ENCODE peak calls at places on chromosomes 12 and 14, in five cellular contexts. One of them, this sample, is unnamed.

GRCh38 chr12:56839489-56840442 is 76.6 kb downstream of the HSD17B6 start:
- DNase-seq in RKO: peak
- DNase-seq in CD4-positive, alpha-beta T cell: peak
- DNase-seq in GM04504: no peak
- DNase-seq in stomach: peak
- DNase-seq in this sample: no peak

GRCh38 chr14:50340045-50340444 is 27.9 kb downstream of the DMAC2L start:
- DNase-seq in RKO: no peak
- DNase-seq in CD4-positive, alpha-beta T cell: no peak
- DNase-seq in GM04504: no peak
- DNase-seq in stomach: no peak
- DNase-seq in this sample: no peak

GRCh38 chr12:54191550-54192022 is 2.8 kb upstream of the SMUG1 start:
- DNase-seq in GM04504: peak
- DNase-seq in stomach: peak
- DNase-seq in CD4-positive, alpha-beta T cell: peak
- DNase-seq in RKO: peak
- DNase-seq in this sample: peak

GRCh38 chr12:126663304-126664094 is 1598.3 kb downstream of the AACS start:
- DNase-seq in stomach: no peak
- DNase-seq in RKO: peak
- DNase-seq in CD4-positive, alpha-beta T cell: no peak
- DNase-seq in GM04504: no peak
- DNase-seq in this sample: no peak

GRCh38 chr14:104382361-104383087 is 197.0 kb upstream of the C14orf180 start:
- DNase-seq in stomach: no peak
- DNase-seq in GM04504: no peak
- DNase-seq in RKO: no peak
- DNase-seq in CD4-positive, alpha-beta T cell: no peak
- DNase-seq in this sample: no peak

GRCh38 chr12:94565683-94566082 is 84.7 kb downstream of the TMCC3 start:
- DNase-seq in stomach: no peak
- DNase-seq in GM04504: no peak
- DNase-seq in RKO: no peak
- DNase-seq in CD4-positive, alpha-beta T cell: no peak
- DNase-seq in this sample: no peak

GRCh38 chr12:53530920-53531319 is 23.6 kb upstream of the NPFF start:
- DNase-seq in GM04504: no peak
- DNase-seq in CD4-positive, alpha-beta T cell: no peak
- DNase-seq in stomach: no peak
- DNase-seq in RKO: peak
- DNase-seq in this sample: no peak

GRCh38 chr14:101116486-101117130 is 213.1 kb upstream of the RTL1 start:
- DNase-seq in RKO: no peak
- DNase-seq in stomach: no peak
- DNase-seq in GM04504: no peak
- DNase-seq in CD4-positive, alpha-beta T cell: no peak
- DNase-seq in this sample: no peak

GRCh38 chr14:49306152-49306751 is 279.9 kb downstream of the RPS29 start:
- DNase-seq in CD4-positive, alpha-beta T cell: no peak
- DNase-seq in stomach: no peak
- DNase-seq in RKO: peak
- DNase-seq in GM04504: no peak
- DNase-seq in this sample: no peak

GRCh38 chr12:82583756-82584155 is 103.0 kb upstream of the TMTC2 start:
- DNase-seq in GM04504: no peak
- DNase-seq in CD4-positive, alpha-beta T cell: no peak
- DNase-seq in stomach: no peak
- DNase-seq in RKO: no peak
- DNase-seq in this sample: no peak